ENCODE peak calls at places on chromosomes 3 and 15, in seven cellular contexts. One of them, this sample, is unnamed.

GRCh38 chr3:14319654-14320182 is 82.7 kb upstream of the SLC6A6 start:
- DNase-seq in CD8-positive, alpha-beta T cell: no peak
- DNase-seq in neural progenitor cell: peak; percentile 76
- DNase-seq in stomach: peak; percentile 67
- DNase-seq in ovary: peak; percentile 1
- DNase-seq in uterus: no peak
- DNase-seq in mesendoderm: peak; percentile 98
- DNase-seq in this sample: no peak

GRCh38 chr15:96514607-96515285 is 184.2 kb downstream of the NR2F2 start:
- DNase-seq in neural progenitor cell: no peak
- DNase-seq in mesendoderm: no peak
- DNase-seq in ovary: no peak
- DNase-seq in stomach: peak; percentile 34
- DNase-seq in CD8-positive, alpha-beta T cell: no peak
- DNase-seq in uterus: no peak
- DNase-seq in this sample: no peak

GRCh38 chr15:48965972-48966371 is 2.3 kb upstream of the SHC4 start:
- DNase-seq in CD8-positive, alpha-beta T cell: no peak
- DNase-seq in mesendoderm: peak; percentile 56
- DNase-seq in uterus: no peak
- DNase-seq in stomach: no peak
- DNase-seq in ovary: no peak
- DNase-seq in neural progenitor cell: no peak
- DNase-seq in this sample: no peak

GRCh38 chr15:89528757-89529352 is 32.5 kb upstream of the RHCG start:
- DNase-seq in CD8-positive, alpha-beta T cell: no peak
- DNase-seq in uterus: no peak
- DNase-seq in mesendoderm: no peak
- DNase-seq in ovary: no peak
- DNase-seq in stomach: no peak
- DNase-seq in neural progenitor cell: no peak
- DNase-seq in this sample: no peak

GRCh38 chr3:159499031-159499793 is 489.4 kb upstream of the IL12A start:
- DNase-seq in neural progenitor cell: no peak
- DNase-seq in mesendoderm: peak; percentile 37
- DNase-seq in uterus: no peak
- DNase-seq in ovary: no peak
- DNase-seq in CD8-positive, alpha-beta T cell: no peak
- DNase-seq in stomach: no peak
- DNase-seq in this sample: no peak

GRCh38 chr15:78739996-78740903 is 71.0 kb downstream of the ADAMTS7 start:
- DNase-seq in CD8-positive, alpha-beta T cell: no peak
- DNase-seq in ovary: no peak
- DNase-seq in neural progenitor cell: peak; percentile 84
- DNase-seq in stomach: peak; percentile 78
- DNase-seq in mesendoderm: peak; percentile 90
- DNase-seq in uterus: no peak
- DNase-seq in this sample: peak; percentile 55

GRCh38 chr3:14518432-14518802 is 21.7 kb downstream of the GRIP2 start:
- DNase-seq in stomach: no peak
- DNase-seq in uterus: no peak
- DNase-seq in ovary: no peak
- DNase-seq in mesendoderm: no peak
- DNase-seq in CD8-positive, alpha-beta T cell: no peak
- DNase-seq in neural progenitor cell: no peak
- DNase-seq in this sample: no peak

GRCh38 chr15:74037171-74038117 is 42.9 kb downstream of the PML start:
- DNase-seq in neural progenitor cell: no peak
- DNase-seq in CD8-positive, alpha-beta T cell: no peak
- DNase-seq in stomach: no peak
- DNase-seq in mesendoderm: no peak
- DNase-seq in uterus: no peak
- DNase-seq in ovary: no peak
- DNase-seq in this sample: no peak

GRCh38 chr3:141330235-141330634 is 38.1 kb upstream of the ZBTB38 start:
- DNase-seq in stomach: no peak
- DNase-seq in ovary: no peak
- DNase-seq in uterus: no peak
- DNase-seq in neural progenitor cell: no peak
- DNase-seq in mesendoderm: no peak
- DNase-seq in CD8-positive, alpha-beta T cell: no peak
- DNase-seq in this sample: no peak

DNA sequence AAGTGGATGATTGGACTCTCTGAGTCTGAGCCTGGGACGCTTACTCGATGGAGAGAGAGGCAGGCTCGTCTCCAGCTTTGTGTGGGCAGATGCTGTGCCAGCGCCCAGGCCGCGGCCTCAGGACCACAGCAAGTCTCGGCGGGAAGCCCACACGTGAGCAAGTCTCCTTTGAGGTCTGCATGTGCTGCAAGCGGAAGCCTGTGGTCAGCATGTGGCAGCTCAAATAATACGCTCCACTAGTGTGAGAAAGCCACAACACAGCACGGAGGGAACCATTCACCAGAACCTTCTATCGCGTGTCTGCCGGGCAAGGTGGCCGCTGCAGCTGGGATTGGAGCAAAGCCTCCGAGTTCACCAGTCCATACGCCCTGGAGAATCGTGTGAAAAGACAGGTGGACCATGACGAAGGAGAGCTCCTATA is 81.9 kb upstream of the LRIG1 start:
- DNase-seq in neural progenitor cell: no peak
- DNase-seq in uterus: no peak
- DNase-seq in stomach: no peak
- DNase-seq in CD8-positive, alpha-beta T cell: peak; percentile 16
- DNase-seq in ovary: no peak
- DNase-seq in mesendoderm: no peak
- DNase-seq in this sample: no peak
- H3K27ac ChIP-seq in neural progenitor cell: no peak overlapping the region
- H3K27ac ChIP-seq in uterus: no peak overlapping the region
- H3K27ac ChIP-seq in stomach: peak overlapping the region; percentile 8
- H3K27ac ChIP-seq in CD8-positive, alpha-beta T cell: no peak overlapping the region
- H3K27ac ChIP-seq in ovary: no peak overlapping the region
- H3K27ac ChIP-seq in mesendoderm: no peak overlapping the region
- H3K27ac ChIP-seq in this sample: no peak overlapping the region

GRCh38 chr15:42919308-42919707 is 1.3 kb downstream of the TTBK2 start:
- DNase-seq in CD8-positive, alpha-beta T cell: no peak
- DNase-seq in mesendoderm: no peak
- DNase-seq in neural progenitor cell: no peak
- DNase-seq in stomach: no peak
- DNase-seq in ovary: no peak
- DNase-seq in uterus: no peak
- DNase-seq in this sample: no peak

GRCh38 chr15:42919794-42920280 is 741 bp downstream of the TTBK2 start:
- DNase-seq in CD8-positive, alpha-beta T cell: no peak
- DNase-seq in ovary: no peak
- DNase-seq in stomach: no peak
- DNase-seq in neural progenitor cell: peak; percentile 51
- DNase-seq in uterus: no peak
- DNase-seq in mesendoderm: peak; percentile 52
- DNase-seq in this sample: no peak

GRCh38 chr15:42918047-42918446 is 2.5 kb downstream of the TTBK2 start:
- DNase-seq in mesendoderm: no peak
- DNase-seq in stomach: no peak
- DNase-seq in CD8-positive, alpha-beta T cell: no peak
- DNase-seq in uterus: no peak
- DNase-seq in ovary: no peak
- DNase-seq in neural progenitor cell: no peak
- DNase-seq in this sample: no peak

GRCh38 chr15:42920281-42921048 is at the start of gene TTBK2:
- DNase-seq in ovary: peak; percentile 99
- DNase-seq in CD8-positive, alpha-beta T cell: peak; percentile 94
- DNase-seq in mesendoderm: peak; percentile 99
- DNase-seq in uterus: peak; percentile 99
- DNase-seq in stomach: peak; percentile 98
- DNase-seq in neural progenitor cell: peak; percentile 99
- DNase-seq in this sample: peak; percentile 99

GRCh38 chr15:42921049-42921731 is 612 bp upstream of the TTBK2 start:
- DNase-seq in stomach: peak; percentile 27
- DNase-seq in CD8-positive, alpha-beta T cell: no peak
- DNase-seq in neural progenitor cell: peak; percentile 54
- DNase-seq in mesendoderm: no peak
- DNase-seq in ovary: peak; percentile 65
- DNase-seq in uterus: no peak
- DNase-seq in this sample: peak; percentile 79
- H3K27ac ChIP-seq in stomach: peak overlapping the region; percentile 95
- H3K27ac ChIP-seq in CD8-positive, alpha-beta T cell: peak overlapping the region; percentile 39
- H3K27ac ChIP-seq in neural progenitor cell: no peak overlapping the region
- H3K27ac ChIP-seq in mesendoderm: no peak overlapping the region
- H3K27ac ChIP-seq in ovary: peak overlapping the region; percentile 60
- H3K27ac ChIP-seq in uterus: peak overlapping the region; percentile 78
- H3K27ac ChIP-seq in this sample: peak overlapping the region; percentile 58

DNA sequence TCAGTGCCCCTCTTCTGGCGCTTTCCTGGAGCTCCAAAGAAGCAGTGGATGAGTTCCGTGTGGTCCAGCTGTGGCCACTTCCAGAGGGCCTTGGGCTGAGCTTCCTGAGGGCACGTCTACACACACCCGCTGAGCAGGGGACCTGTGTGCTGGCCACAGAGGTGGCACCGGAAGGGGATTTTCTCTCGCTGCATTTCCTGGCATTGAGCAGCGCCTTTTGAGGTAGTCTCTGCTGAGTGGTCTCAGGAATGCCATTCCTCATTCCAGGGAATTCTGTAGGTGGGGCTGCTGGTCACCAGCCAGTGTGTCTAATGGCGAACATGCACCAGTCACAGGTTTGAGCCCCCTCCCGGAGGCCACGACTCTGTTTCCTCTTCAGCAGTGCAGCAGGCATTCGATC is 48.1 kb downstream of the AMOTL2 start:
- DNase-seq in uterus: no peak
- DNase-seq in neural progenitor cell: no peak
- DNase-seq in ovary: no peak
- DNase-seq in mesendoderm: peak; percentile 78
- DNase-seq in CD8-positive, alpha-beta T cell: no peak
- DNase-seq in stomach: no peak
- DNase-seq in this sample: no peak
- H3K27ac ChIP-seq in uterus: peak overlapping the region; percentile 68
- H3K27ac ChIP-seq in neural progenitor cell: no peak overlapping the region
- H3K27ac ChIP-seq in ovary: no peak overlapping the region
- H3K27ac ChIP-seq in mesendoderm: peak overlapping the region; percentile 74
- H3K27ac ChIP-seq in CD8-positive, alpha-beta T cell: no peak overlapping the region
- H3K27ac ChIP-seq in stomach: peak overlapping the region; percentile 75
- H3K27ac ChIP-seq in this sample: peak overlapping the region; percentile 73

DNA sequence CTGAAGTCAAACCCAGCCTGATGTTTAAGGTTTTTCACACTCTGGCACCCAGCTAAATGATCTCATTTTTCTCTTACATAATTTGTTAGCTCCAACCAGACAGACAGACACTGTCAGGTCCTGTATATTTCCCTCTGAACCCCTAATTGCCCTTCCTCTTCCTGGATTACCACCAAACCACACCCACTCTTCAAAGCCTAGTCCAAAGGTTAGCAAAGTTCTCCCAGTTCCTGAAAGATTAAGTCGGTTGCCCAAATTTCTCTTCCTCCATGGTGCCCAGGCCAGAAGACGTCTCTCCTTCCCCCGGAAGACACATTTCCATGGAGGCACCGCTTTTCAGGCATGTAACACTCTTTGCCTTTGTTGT is 169.3 kb downstream of the FAM43A start:
- DNase-seq in uterus: no peak
- DNase-seq in ovary: no peak
- DNase-seq in neural progenitor cell: no peak
- DNase-seq in CD8-positive, alpha-beta T cell: no peak
- DNase-seq in mesendoderm: no peak
- DNase-seq in stomach: no peak
- DNase-seq in this sample: no peak
- H3K27ac ChIP-seq in uterus: no peak overlapping the region
- H3K27ac ChIP-seq in ovary: no peak overlapping the region
- H3K27ac ChIP-seq in neural progenitor cell: no peak overlapping the region
- H3K27ac ChIP-seq in CD8-positive, alpha-beta T cell: no peak overlapping the region
- H3K27ac ChIP-seq in mesendoderm: no peak overlapping the region
- H3K27ac ChIP-seq in stomach: no peak overlapping the region
- H3K27ac ChIP-seq in this sample: no peak overlapping the region